ENCODE peak calls at places on chromosomes 2 and 18, in five cellular contexts. One of them, this sample, is unnamed.

GRCh38 chr2:95270541-95271081 is 3.6 kb upstream of the PROM2 start:
- ATAC-seq in K562: no peak
- ATAC-seq in GM12878: no peak
- ATAC-seq in A549: no peak
- ATAC-seq in HepG2: no peak
- ATAC-seq in this sample: no peak

GRCh38 chr2:28538652-28539051 is 42.8 kb downstream of the PLB1 start:
- ATAC-seq in K562: no peak
- ATAC-seq in GM12878: no peak
- ATAC-seq in A549: no peak
- ATAC-seq in HepG2: no peak
- ATAC-seq in this sample: no peak

GRCh38 chr2:72539145-72539552 is 286.7 kb downstream of the EXOC6B start:
- ATAC-seq in K562: peak; percentile 10
- ATAC-seq in GM12878: no peak
- ATAC-seq in A549: peak; percentile 60
- ATAC-seq in HepG2: peak; percentile 43
- ATAC-seq in this sample: no peak

GRCh38 chr2:113240150-113240914 is 38.4 kb downstream of the PAX8 start:
- ATAC-seq in K562: no peak
- ATAC-seq in GM12878: no peak
- ATAC-seq in A549: peak; percentile 69
- ATAC-seq in HepG2: peak; percentile 31
- ATAC-seq in this sample: peak; percentile 53

GRCh38 chr18:27130029-27130428 is 55.1 kb downstream of the CHST9 start:
- ATAC-seq in K562: no peak
- ATAC-seq in GM12878: no peak
- ATAC-seq in A549: no peak
- ATAC-seq in HepG2: no peak
- ATAC-seq in this sample: no peak

GRCh38 chr2:137969418-137969765 is 5.1 kb downstream of the HNMT start:
- ATAC-seq in K562: no peak
- ATAC-seq in GM12878: no peak
- ATAC-seq in A549: peak; percentile 57
- ATAC-seq in HepG2: no peak
- ATAC-seq in this sample: peak; percentile 64

GRCh38 chr2:207239754-207240494 is 74.2 kb upstream of the KLF7 start:
- ATAC-seq in K562: no peak
- ATAC-seq in GM12878: peak; percentile 81
- ATAC-seq in A549: peak; percentile 54
- ATAC-seq in HepG2: no peak
- ATAC-seq in this sample: peak; percentile 52

GRCh38 chr2:85341269-85342029 is 12.9 kb downstream of the RETSAT start:
- ATAC-seq in K562: no peak
- ATAC-seq in GM12878: no peak
- ATAC-seq in A549: no peak
- ATAC-seq in HepG2: no peak
- ATAC-seq in this sample: no peak

GRCh38 chr2:22499082-22499844 is 885.7 kb upstream of the KLHL29 start:
- ATAC-seq in K562: no peak
- ATAC-seq in GM12878: no peak
- ATAC-seq in A549: no peak
- ATAC-seq in HepG2: no peak
- ATAC-seq in this sample: peak; percentile 77

GRCh38 chr2:64699712-64700111 is 46.0 kb upstream of the SERTAD2 start:
- ATAC-seq in K562: peak; percentile 49
- ATAC-seq in GM12878: peak; percentile 64
- ATAC-seq in A549: peak; percentile 38
- ATAC-seq in HepG2: no peak
- ATAC-seq in this sample: no peak

GRCh38 chr2:52405958-52406357 is 1361.6 kb upstream of the CHAC2 start:
- ATAC-seq in K562: no peak
- ATAC-seq in GM12878: no peak
- ATAC-seq in A549: no peak
- ATAC-seq in HepG2: no peak
- ATAC-seq in this sample: no peak

GRCh38 chr18:79394438-79395307 is 1.1 kb upstream of the NFATC1 start:
- ATAC-seq in K562: peak; percentile 45
- ATAC-seq in GM12878: peak; percentile 4
- ATAC-seq in A549: peak; percentile 65
- ATAC-seq in HepG2: peak; percentile 33
- ATAC-seq in this sample: peak; percentile 10

GRCh38 chr2:71223767-71224333 is 3.1 kb downstream of the PAIP2B start:
- ATAC-seq in K562: peak; percentile 59
- ATAC-seq in GM12878: no peak
- ATAC-seq in A549: peak; percentile 15
- ATAC-seq in HepG2: peak; percentile 70
- ATAC-seq in this sample: no peak

GRCh38 chr18:49031511-49032188 is 80.9 kb upstream of the SMAD7 start:
- ATAC-seq in K562: peak; percentile 20
- ATAC-seq in GM12878: no peak
- ATAC-seq in A549: no peak
- ATAC-seq in HepG2: no peak
- ATAC-seq in this sample: no peak

GRCh38 chr18:26621161-26622026 is 73.0 kb upstream of the KCTD1 start:
- ATAC-seq in K562: peak; percentile 94
- ATAC-seq in GM12878: peak; percentile 79
- ATAC-seq in A549: peak; percentile 84
- ATAC-seq in HepG2: peak; percentile 95
- ATAC-seq in this sample: peak; percentile 25

GRCh38 chr2:120737802-120738516 is 2.3 kb downstream of the GLI2 start:
- ATAC-seq in K562: no peak
- ATAC-seq in GM12878: no peak
- ATAC-seq in A549: no peak
- ATAC-seq in HepG2: no peak
- ATAC-seq in this sample: no peak

GRCh38 chr2:144367030-144367429 is 152.9 kb downstream of the ZEB2 start:
- ATAC-seq in K562: no peak
- ATAC-seq in GM12878: no peak
- ATAC-seq in A549: no peak
- ATAC-seq in HepG2: no peak
- ATAC-seq in this sample: no peak

GRCh38 chr2:57450170-57450569 is 596.4 kb upstream of the VRK2 start:
- ATAC-seq in K562: no peak
- ATAC-seq in GM12878: peak; percentile 88
- ATAC-seq in A549: no peak
- ATAC-seq in HepG2: no peak
- ATAC-seq in this sample: no peak

GRCh38 chr2:190574169-190574568 is 39.6 kb upstream of the NEMP2 start:
- ATAC-seq in K562: no peak
- ATAC-seq in GM12878: no peak
- ATAC-seq in A549: no peak
- ATAC-seq in HepG2: no peak
- ATAC-seq in this sample: no peak

GRCh38 chr18:36518839-36519238 is 221.3 kb downstream of the FHOD3 start:
- ATAC-seq in K562: peak; percentile 13
- ATAC-seq in GM12878: peak; percentile 42
- ATAC-seq in A549: no peak
- ATAC-seq in HepG2: no peak
- ATAC-seq in this sample: no peak

GRCh38 chr2:10297950-10298349 is 4.8 kb upstream of the HPCAL1 start:
- ATAC-seq in K562: no peak
- ATAC-seq in GM12878: no peak
- ATAC-seq in A549: peak; percentile 7
- ATAC-seq in HepG2: no peak
- ATAC-seq in this sample: peak; percentile 57

GRCh38 chr2:44939074-44940052 is 2.1 kb upstream of the SIX3 start:
- ATAC-seq in K562: no peak
- ATAC-seq in GM12878: no peak
- ATAC-seq in A549: peak; percentile 48
- ATAC-seq in HepG2: peak; percentile 12
- ATAC-seq in this sample: no peak

GRCh38 chr2:98510322-98510662 is 65.6 kb downstream of the INPP4A start:
- ATAC-seq in K562: no peak
- ATAC-seq in GM12878: no peak
- ATAC-seq in A549: no peak
- ATAC-seq in HepG2: no peak
- ATAC-seq in this sample: no peak

GRCh38 chr2:200342235-200342634 is 35.7 kb downstream of the SPATS2L start:
- ATAC-seq in K562: no peak
- ATAC-seq in GM12878: no peak
- ATAC-seq in A549: no peak
- ATAC-seq in HepG2: peak; percentile 16
- ATAC-seq in this sample: no peak

DNA sequence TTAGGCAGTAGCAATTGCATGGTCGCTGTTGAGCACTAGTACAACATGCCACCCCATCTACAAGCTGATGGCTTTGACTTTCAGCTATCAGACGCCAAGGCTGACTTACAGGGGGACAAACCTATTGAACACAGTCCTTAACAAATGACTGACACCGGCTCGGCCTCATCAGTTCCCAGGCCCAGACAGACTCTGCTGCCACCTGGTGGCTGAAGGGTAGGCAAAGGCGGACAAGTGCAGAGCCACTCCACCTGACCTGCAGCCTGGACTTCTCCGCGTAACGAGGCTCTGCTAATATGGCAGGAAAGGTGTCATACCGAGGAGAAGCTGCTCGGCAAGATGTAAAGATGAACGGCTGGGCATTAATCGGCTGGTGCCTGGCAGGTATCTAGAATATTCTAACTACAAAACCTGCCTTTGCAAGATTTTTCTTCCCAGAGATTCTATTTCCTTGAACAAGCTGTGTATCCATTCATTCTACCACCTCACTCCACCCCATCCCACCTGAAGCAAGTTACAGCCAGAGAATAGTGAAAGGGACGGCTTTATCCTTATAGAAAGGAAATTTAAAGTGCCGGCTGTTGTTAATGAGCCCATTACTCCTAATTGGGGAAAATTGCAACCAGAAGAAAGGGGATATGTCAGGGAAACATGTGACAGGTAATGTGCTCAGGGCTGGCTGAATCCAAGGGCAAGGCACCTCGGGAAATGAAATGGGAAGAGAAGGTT is 67.4 kb downstream of the STEAP3 start:
- ATAC-seq in K562: peak; percentile 97
- ATAC-seq in GM12878: peak; percentile 54
- ATAC-seq in A549: peak; percentile 99
- ATAC-seq in HepG2: peak; percentile 97
- ATAC-seq in this sample: peak; percentile 61
- TF ChIP-seq CTCF in K562: peak; percentile 82
- TF ChIP-seq CTCF in GM12878: peak; percentile 15
- TF ChIP-seq CTCF in A549: peak; percentile 83
- TF ChIP-seq CTCF in HepG2: peak; percentile 99
- TF ChIP-seq CTCF in this sample: no peak

GRCh38 chr2:66957198-66957597 is 439.9 kb upstream of the ETAA1 start:
- ATAC-seq in K562: no peak
- ATAC-seq in GM12878: no peak
- ATAC-seq in A549: no peak
- ATAC-seq in HepG2: no peak
- ATAC-seq in this sample: peak; percentile 84
- TF ChIP-seq EP300 in K562: no peak
- TF ChIP-seq EP300 in GM12878: no peak
- TF ChIP-seq EP300 in A549: no peak
- TF ChIP-seq EP300 in HepG2: no peak
- TF ChIP-seq EP300 in this sample: no peak

GRCh38 chr2:237612527-237613357 is 14.6 kb upstream of the LRRFIP1 start:
- ATAC-seq in K562: no peak
- ATAC-seq in GM12878: peak; percentile 65
- ATAC-seq in A549: no peak
- ATAC-seq in HepG2: no peak
- ATAC-seq in this sample: no peak
- H3K27ac ChIP-seq in K562: no peak overlapping the region
- H3K27ac ChIP-seq in GM12878: no peak overlapping the region
- H3K27ac ChIP-seq in A549: no peak overlapping the region
- H3K27ac ChIP-seq in HepG2: no peak overlapping the region
- H3K27ac ChIP-seq in this sample: no peak overlapping the region

GRCh38 chr2:70103531-70104061 is 16.3 kb downstream of the PCBP1 start:
- ATAC-seq in K562: no peak
- ATAC-seq in GM12878: peak; percentile 59
- ATAC-seq in A549: no peak
- ATAC-seq in HepG2: no peak
- ATAC-seq in this sample: no peak
- TF ChIP-seq CTCF in K562: no peak
- TF ChIP-seq CTCF in GM12878: peak; percentile 16
- TF ChIP-seq CTCF in A549: no peak
- TF ChIP-seq CTCF in HepG2: no peak
- TF ChIP-seq CTCF in this sample: no peak

This sample was measured in gastroesophageal sphincter.